ENCODE peak calls at places on chromosomes 7 and 10, in nine cellular contexts. X is HCT116, T is GM12878, U is transverse colon, S is breast epithelium, Z is Panc1, D is suprapubic skin, P is stomach, A is GM23338. B is an unnamed sample.

GRCh38 chr7:110623436-110623835 is 467.5 kb upstream of the LRRN3 start:
- DNase-seq in T (no peak), Z (no peak), A (no peak), P (no peak), U (no peak), X (no peak), S (no peak), D (no peak), B (no peak)

GRCh38 chr7:49775949-49776443 is 2.6 kb downstream of the VWC2 start:
- DNase-seq in A (peak), T (no peak), U (no peak), Z (no peak), D (no peak), P (no peak), S (no peak), X (no peak), B (no peak)

GRCh38 chr7:74023786-74024185 is 4.2 kb upstream of the ELN start:
- DNase-seq in A (no peak), Z (no peak), T (no peak), P (no peak), U (no peak), S (no peak), D (no peak), X (no peak), B (no peak)

GRCh38 chr10:78441010-78441409 is 407.3 kb downstream of the RPS24 start:
- DNase-seq in P (no peak), T (no peak), S (no peak), X (no peak), A (no peak), U (no peak), Z (no peak), D (peak), B (no peak)

GRCh38 chr7:36887235-36887634 is 162.9 kb upstream of the AOAH start:
- DNase-seq in Z (no peak), S (no peak), U (no peak), T (no peak), P (no peak), X (no peak), A (no peak), D (no peak), B (no peak)

GRCh38 chr7:135911091-135911490 is 66.1 kb downstream of the MTPN start:
- DNase-seq in T (no peak), S (no peak), D (no peak), Z (no peak), P (no peak), X (no peak), A (no peak), U (no peak), B (no peak)

GRCh38 chr10:101120520-101120883 is 10.6 kb upstream of the TLX1 start:
- DNase-seq in S (no peak), T (no peak), U (no peak), X (no peak), P (no peak), D (no peak), A (no peak), Z (no peak), B (no peak)

GRCh38 chr10:77983384-77984341 is 45.7 kb downstream of the POLR3A start:
- DNase-seq in D (no peak), P (no peak), T (no peak), Z (no peak), X (no peak), S (no peak), U (no peak), A (no peak), B (no peak)

GRCh38 chr10:49207936-49208482 is 19.8 kb upstream of the TMEM273 start:
- DNase-seq in S (no peak), D (no peak), Z (no peak), U (no peak), T (no peak), A (no peak), P (no peak), X (no peak), B (no peak)

GRCh38 chr10:113165643-113166042 is 215.6 kb downstream of the TCF7L2 start:
- DNase-seq in X (no peak), S (no peak), P (no peak), A (peak), T (no peak), Z (no peak), U (no peak), D (no peak), B (no peak)

GRCh38 chr10:94076325-94076841 is 82.7 kb downstream of the PLCE1 start:
- DNase-seq in P (no peak), D (no peak), Z (no peak), X (no peak), T (no peak), U (peak), S (no peak), A (peak), B (no peak)

GRCh38 chr10:4372601-4373000 is 453.4 kb upstream of the AKR1E2 start:
- DNase-seq in U (no peak), D (no peak), T (no peak), S (no peak), Z (no peak), X (no peak), P (no peak), A (no peak), B (no peak)
- TF ChIP-seq POLR2AphosphoS5 in U (peak), D (peak), T (no peak), S (peak), Z (no peak), X (no peak), P (peak), A (no peak), B (peak)

DNA sequence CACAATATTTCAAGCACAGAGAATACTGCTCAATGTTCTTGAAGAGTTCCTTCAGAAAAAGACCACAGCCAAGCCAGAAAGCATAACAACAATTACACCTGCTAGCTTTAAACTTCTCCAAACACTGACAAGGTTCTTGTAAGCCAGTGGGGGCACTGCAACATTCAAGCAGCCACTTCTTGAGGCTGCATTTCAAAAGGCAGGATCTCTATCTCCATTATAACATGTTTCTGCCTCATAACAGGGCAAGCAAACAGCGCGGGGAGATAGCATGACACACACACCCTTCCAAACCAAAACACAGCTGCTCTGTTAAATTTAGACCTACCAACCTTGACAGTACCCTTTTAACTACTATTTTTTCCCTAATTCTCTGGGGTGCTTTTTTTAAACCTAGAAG is 30.8 kb downstream of the CHCHD3 start:
- DNase-seq in D (no peak), A (peak), Z (no peak), S (no peak), X (no peak), P (no peak), U (no peak), T (no peak), B (no peak)
- H3K4me3 ChIP-seq in D (no peak), A (no peak), Z (no peak), S (no peak), X (no peak), P (no peak), U (no peak), T (no peak), B (no peak)

DNA sequence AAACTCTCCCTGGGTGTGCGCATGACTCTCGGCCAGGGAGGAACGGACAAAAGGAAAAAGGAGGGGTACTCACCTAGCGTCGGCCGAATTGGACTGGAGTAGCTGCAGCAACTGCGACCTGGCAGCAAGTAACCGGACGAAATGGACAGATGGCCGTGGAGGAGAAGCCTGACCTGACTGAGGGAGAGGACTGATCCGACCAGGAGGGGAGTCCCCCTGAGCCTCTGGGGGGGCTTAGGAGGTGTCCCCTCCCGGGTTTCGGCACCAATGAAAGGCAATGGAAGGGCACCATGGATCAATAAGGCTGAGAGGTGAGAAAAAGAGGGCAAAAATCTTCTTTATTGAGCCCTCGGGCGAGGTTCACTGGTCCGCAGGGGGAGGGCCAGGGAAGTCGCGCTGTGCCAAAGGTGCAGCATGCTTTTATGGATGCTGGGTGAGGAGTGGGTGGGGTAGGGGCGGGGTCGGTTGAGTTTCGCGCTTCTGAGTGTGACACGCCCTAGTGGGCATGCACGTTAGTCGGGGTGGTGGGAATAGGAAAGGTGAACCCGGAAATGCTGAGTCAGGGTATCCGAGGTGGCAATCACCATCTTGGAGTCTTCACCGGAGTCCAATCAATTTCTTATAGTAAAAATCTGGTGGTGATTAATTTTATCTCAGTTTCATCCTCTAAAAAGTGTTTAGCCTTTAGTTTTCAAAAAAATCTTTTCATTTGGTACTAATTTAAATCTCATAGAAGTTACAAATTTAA is 638.5 kb upstream of the DPP6 start:
- DNase-seq in Z (no peak), X (no peak), A (no peak), U (no peak), T (no peak), D (no peak), P (no peak), S (no peak), B (no peak)
- TF ChIP-seq POLR2AphosphoS5 in Z (no peak), X (no peak), A (no peak), U (no peak), T (no peak), D (no peak), P (no peak), S (no peak), B (no peak)

GRCh38 chr7:95320663-95321062 is 3.7 kb downstream of the PON1 start:
- DNase-seq in D (no peak), S (no peak), P (no peak), T (no peak), A (no peak), Z (no peak), U (no peak), X (no peak), B (no peak)
- H3K4me3 ChIP-seq in D (no peak), S (no peak), P (no peak), T (no peak), A (no peak), Z (no peak), U (no peak), X (no peak), B (no peak)

GRCh38 chr7:147300293-147300692 is 1183.7 kb downstream of the CNTNAP2 start:
- DNase-seq in P (no peak), U (no peak), Z (no peak), A (no peak), S (no peak), X (no peak), T (no peak), D (no peak), B (no peak)
- TF ChIP-seq POLR2AphosphoS5 in P (no peak), U (no peak), Z (no peak), A (no peak), S (no peak), X (no peak), T (no peak), D (no peak), B (no peak)

GRCh38 chr7:108613147-108613948 is 43.7 kb downstream of the DNAJB9 start:
- DNase-seq in P (no peak), T (no peak), X (peak), U (no peak), D (no peak), Z (peak), S (no peak), A (peak), B (no peak)
- H3K4me3 ChIP-seq in P (no peak), T (no peak), X (no peak), U (no peak), D (no peak), Z (no peak), S (no peak), A (no peak), B (no peak)

GRCh38 chr10:58457761-58458616 is 54.7 kb upstream of the BICC1 start:
- DNase-seq in X (no peak), U (peak), A (no peak), S (no peak), D (no peak), T (no peak), P (no peak), Z (no peak), B (no peak)
- TF ChIP-seq POLR2AphosphoS5 in X (no peak), U (peak), A (no peak), S (no peak), D (no peak), T (no peak), P (peak), Z (no peak), B (no peak)

DNA sequence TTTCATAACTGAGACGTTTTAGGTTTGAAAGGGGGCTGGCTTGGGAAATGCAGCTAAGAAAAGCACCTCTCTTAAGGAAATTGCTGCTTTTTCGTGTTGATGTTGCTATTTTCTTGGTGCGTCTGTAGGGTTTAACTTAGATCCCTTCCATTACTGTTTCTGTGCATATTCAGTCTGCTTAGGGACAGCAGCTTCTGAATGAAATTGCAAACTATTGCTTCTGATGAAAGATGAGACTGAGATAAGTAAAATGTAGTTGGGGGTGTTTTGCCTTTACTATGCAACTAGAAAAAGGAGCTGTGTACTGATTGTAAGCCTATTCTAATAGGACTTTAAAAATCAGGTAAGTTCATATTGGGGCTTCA is 769 bp downstream of the HDAC9 start:
- DNase-seq in D (no peak), A (peak), Z (no peak), X (no peak), U (no peak), S (no peak), P (no peak), T (no peak), B (no peak)
- H3K4me3 ChIP-seq in D (peak), A (peak), Z (peak), X (no peak), U (peak), S (peak), P (peak), T (peak), B (peak)

GRCh38 chr10:7750222-7750621 is 37.6 kb downstream of the KIN start:
- DNase-seq in Z (no peak), X (no peak), T (no peak), A (no peak), D (no peak), P (no peak), U (no peak), S (no peak), B (no peak)
- TF ChIP-seq POLR2AphosphoS5 in Z (no peak), X (no peak), T (no peak), A (no peak), D (no peak), P (no peak), U (no peak), S (no peak), B (no peak)

GRCh38 chr10:62814901-62815372 is 1.2 kb downstream of the EGR2 start:
- DNase-seq in Z (no peak), A (peak), D (no peak), X (no peak), T (no peak), U (no peak), S (no peak), P (no peak), B (no peak)

GRCh38 chr10:62812672-62813439 is 3.3 kb downstream of the EGR2 start:
- DNase-seq in D (no peak), X (no peak), P (no peak), A (no peak), T (no peak), Z (no peak), S (no peak), U (no peak), B (no peak)

GRCh38 chr10:62813981-62814380 is 2.2 kb downstream of the EGR2 start:
- DNase-seq in X (no peak), Z (no peak), T (no peak), P (no peak), D (no peak), A (no peak), S (no peak), U (no peak), B (no peak)

GRCh38 chr10:62815373-62816111 is 624 bp downstream of the EGR2 start:
- DNase-seq in X (no peak), D (no peak), A (peak), S (no peak), U (no peak), Z (no peak), P (no peak), T (no peak), B (no peak)

DNA sequence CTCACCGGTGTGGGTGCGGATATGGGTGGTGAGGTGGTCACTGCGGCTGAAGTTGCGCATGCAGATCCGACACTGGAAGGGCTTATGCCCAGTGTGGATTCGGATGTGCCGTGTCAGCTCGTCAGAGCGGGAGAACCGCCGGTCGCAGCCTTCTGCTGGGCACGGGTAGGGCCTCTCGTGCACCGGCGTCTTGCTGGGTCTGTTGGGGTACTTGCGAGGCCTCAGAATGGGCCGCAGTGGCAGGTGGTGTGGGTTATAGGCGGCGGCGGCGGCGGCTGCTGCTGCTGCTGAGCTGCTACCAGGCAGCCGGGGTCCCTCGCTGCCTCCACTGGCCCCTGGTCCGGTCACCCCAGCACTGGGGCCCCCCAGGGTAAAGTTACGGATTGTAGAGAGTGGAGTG is 2.7 kb downstream of the EGR2 start:
- DNase-seq in A (no peak), Z (no peak), X (no peak), S (no peak), D (no peak), T (no peak), P (no peak), U (no peak), B (no peak)
- H3K4me3 ChIP-seq in A (no peak), Z (no peak), X (no peak), S (no peak), D (peak), T (peak), P (no peak), U (no peak), B (no peak)